ENCODE peak calls at places on chromosomes 13 and 19, in four cellular contexts. F is EH; J is activated T-helper 1 cell treated with anti-CD3 and anti-CD28 coated beads, Interleukin-12 subunit alpha, Interleukin-12 subunit beta, Interleukin-2, Interleukin-4 antibody, amounts not matched to agents 30 ng/mL and 10 ng/mL and 1 ng/mL, durations not matched to agents 14 hours and 24 hours and 36 hours; N is heart left ventricle. B is an unnamed sample.

GRCh38 chr19:51490676-51491075 is 10.9 kb downstream of the SIGLEC12 start:
- DNase-seq in N (no peak), F (no peak), J (no peak), B (no peak)

GRCh38 chr13:51420681-51421476 is 32.0 kb downstream of the INTS6 start:
- DNase-seq in F (no peak), N (no peak), J (peak), B (no peak)

GRCh38 chr19:51090471-51090870 is 7.8 kb upstream of the KLK14 start:
- DNase-seq in F (no peak), J (no peak), N (no peak), B (no peak)

GRCh38 chr13:105442941-105443340 is 1092.5 kb downstream of the EFNB2 start:
- DNase-seq in N (no peak), J (no peak), F (peak), B (no peak)

GRCh38 chr19:2633693-2634075 is 68.8 kb downstream of the GNG7 start:
- DNase-seq in J (no peak), N (no peak), F (no peak), B (no peak)

GRCh38 chr19:9848060-9848459 is 12.9 kb downstream of the PIN1 start:
- DNase-seq in N (no peak), F (no peak), J (no peak), B (no peak)

GRCh38 chr19:15199652-15200574 is 882 bp downstream of the NOTCH3 start:
- DNase-seq in J (no peak), N (no peak), F (peak), B (no peak)

GRCh38 chr13:98466634-98467236 is 110.2 kb downstream of the STK24 start:
- DNase-seq in J (no peak), N (no peak), F (peak), B (peak)

GRCh38 chr19:48419158-48419920 is 25.9 kb downstream of the GRIN2D start:
- DNase-seq in J (peak), F (peak), N (no peak), B (peak)

GRCh38 chr13:75432045-75432444 is 49.9 kb downstream of the TBC1D4 start:
- DNase-seq in J (no peak), N (no peak), F (peak), B (no peak)

GRCh38 chr19:51439021-51439465 is 19.2 kb downstream of the SIGLEC8 start:
- DNase-seq in N (no peak), F (peak), J (peak), B (peak)

GRCh38 chr13:39347926-39348901 is 254.8 kb downstream of the LHFPL6 start:
- DNase-seq in F (no peak), J (no peak), N (peak), B (no peak)

GRCh38 chr13:50999641-51000040 is 90.0 kb downstream of the RNASEH2B start:
- DNase-seq in F (no peak), J (no peak), N (no peak), B (no peak)

GRCh38 chr19:16541526-16542044 is 652 bp downstream of the CHERP start:
- DNase-seq in J (no peak), N (no peak), F (peak), B (no peak)

GRCh38 chr13:36282818-36283432 is 14.7 kb downstream of the CCDC169 start:
- DNase-seq in J (no peak), F (peak), N (no peak), B (no peak)

GRCh38 chr13:40388617-40389016 is 277.8 kb downstream of the FOXO1 start:
- DNase-seq in J (peak), N (no peak), F (peak), B (peak)

GRCh38 chr19:12163841-12164240 is 945 bp downstream of the ZNF136 start:
- DNase-seq in F (peak), J (no peak), N (no peak), B (no peak)

GRCh38 chr13:102846261-102847015 is 606 bp downstream of the ERCC5 start:
- DNase-seq in J (peak), N (peak), F (peak), B (peak)

GRCh38 chr13:98504371-98504963 is 72.4 kb downstream of the STK24 start:
- DNase-seq in F (no peak), J (peak), N (no peak), B (no peak)

GRCh38 chr19:7492142-7493055 is 3.6 kb upstream of the PEX11G start:
- DNase-seq in N (no peak), F (peak), J (peak), B (no peak)

GRCh38 chr19:2154587-2155075 is 3.3 kb upstream of the AP3D1 start:
- DNase-seq in J (no peak), F (peak), N (no peak), B (no peak)

GRCh38 chr13:69044629-69045028 is 1063.0 kb upstream of the ATXN8OS start:
- DNase-seq in J (no peak), N (no peak), F (no peak), B (no peak)

GRCh38 chr13:79229761-79230160 is 176.3 kb downstream of the RBM26 start:
- DNase-seq in J (no peak), F (no peak), N (no peak), B (no peak)

GRCh38 chr19:31110331-31110730 is 238.9 kb downstream of the TSHZ3 start:
- DNase-seq in N (no peak), F (peak), J (no peak), B (no peak)

GRCh38 chr13:46631184-46631542 is 78.2 kb downstream of the LRCH1 start:
- DNase-seq in N (no peak), J (no peak), F (no peak), B (no peak)

GRCh38 chr19:37045140-37045539 is 33.1 kb upstream of the ZNF420 start:
- DNase-seq in N (no peak), F (no peak), J (no peak), B (no peak)

GRCh38 chr13:113726961-113727411 is 32.0 kb upstream of the TMEM255B start:
- DNase-seq in F (peak), J (no peak), N (no peak), B (no peak)

GRCh38 chr13:53683608-53684007 is 655.0 kb downstream of the OLFM4 start:
- DNase-seq in F (no peak), J (no peak), N (no peak), B (no peak)